ENCODE peak calls at places on chromosome 10, in five cellular contexts. H is Panc1, E is mesendoderm, P is aorta, Y is epithelial cell of esophagus. G is an unnamed sample.

GRCh38 chr10:43235070-43235900 is 31.6 kb downstream of the RASGEF1A start:
- DNase-seq in H (no peak), E (no peak), P (peak; percentile 30), Y (no peak), G (no peak)

GRCh38 chr10:124267231-124267885 is 151.4 kb downstream of the OAT start:
- DNase-seq in H (no peak), E (no peak), P (peak; percentile 79), Y (no peak), G (no peak)

GRCh38 chr10:29746080-29746797 is 111.5 kb upstream of the SVIL start:
- DNase-seq in H (no peak), E (no peak), P (no peak), Y (no peak), G (no peak)

GRCh38 chr10:77801474-77802238 is 124.9 kb downstream of the DLG5 start:
- DNase-seq in H (no peak), E (peak; percentile 8), P (no peak), Y (peak; percentile 89), G (no peak)

GRCh38 chr10:133274751-133275682 is 1.7 kb downstream of the ADAM8 start:
- DNase-seq in H (no peak), E (no peak), P (no peak), Y (peak; percentile 90), G (no peak)

GRCh38 chr10:3136763-3137611 is 35.6 kb downstream of the PITRM1 start:
- DNase-seq in H (no peak), E (no peak), P (peak; percentile 81), Y (no peak), G (no peak)

GRCh38 chr10:34016541-34016940 is 682.1 kb upstream of the NRP1 start:
- DNase-seq in H (no peak), E (no peak), P (no peak), Y (no peak), G (no peak)

GRCh38 chr10:72756674-72757385 is 64.9 kb downstream of the MCU start:
- DNase-seq in H (no peak), E (peak; percentile 59), P (no peak), Y (no peak), G (no peak)

GRCh38 chr10:22369433-22370072 is 24.3 kb downstream of the SPAG6 start:
- DNase-seq in H (peak; percentile 8), E (peak; percentile 20), P (no peak), Y (peak; percentile 62), G (no peak)

GRCh38 chr10:34967411-34967880 is 122.7 kb downstream of the CUL2 start:
- DNase-seq in H (no peak), E (no peak), P (peak; percentile 63), Y (no peak), G (no peak)

GRCh38 chr10:11863353-11864105 is 40.4 kb downstream of the PROSER2 start:
- DNase-seq in H (no peak), E (no peak), P (no peak), Y (no peak), G (no peak)
- H3K4me3 ChIP-seq in H (no peak overlapping the region), E (no peak overlapping the region), P (no peak overlapping the region), Y (no peak overlapping the region), G (no peak overlapping the region)

DNA sequence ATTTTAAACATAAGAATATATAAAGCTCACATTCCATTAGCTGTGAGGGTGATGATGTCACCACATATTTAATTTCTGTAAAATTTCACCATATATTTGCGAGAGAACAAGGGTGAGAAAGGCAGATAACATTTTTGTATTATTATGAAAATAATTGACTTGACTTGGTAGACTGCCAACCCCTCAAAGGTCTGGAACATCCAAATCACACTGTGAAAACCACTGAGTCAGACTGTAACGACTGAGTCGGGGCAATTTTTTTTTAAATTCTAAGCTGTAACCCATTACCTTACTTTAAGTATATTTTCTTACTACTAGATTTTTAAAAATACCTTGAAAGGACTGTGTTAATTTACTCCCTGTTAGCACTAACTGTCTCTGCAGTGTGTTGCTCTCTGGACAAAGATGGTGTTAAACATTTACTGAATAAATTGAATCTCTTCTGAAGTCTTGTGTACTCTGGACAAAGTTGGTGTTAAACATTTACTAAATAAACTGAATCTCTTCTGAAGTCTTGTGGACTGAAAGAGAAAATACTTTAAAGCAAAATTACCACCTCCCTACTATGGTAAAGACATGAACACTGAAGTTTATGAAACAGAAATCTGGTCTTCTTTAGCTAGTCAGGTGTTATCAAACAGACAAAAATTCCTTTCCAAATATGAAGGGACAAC is 14.1 kb downstream of the PDZD8 start:
- DNase-seq in H (no peak), E (no peak), P (no peak), Y (no peak), G (no peak)
- H3K4me3 ChIP-seq in H (no peak overlapping the region), E (no peak overlapping the region), P (no peak overlapping the region), Y (no peak overlapping the region), G (peak overlapping the region; percentile 12)

GRCh38 chr10:116011929-116012328 is 261.1 kb downstream of the GFRA1 start:
- DNase-seq in H (no peak), E (no peak), P (no peak), Y (no peak), G (no peak)
- H3K4me3 ChIP-seq in H (no peak overlapping the region), E (no peak overlapping the region), P (no peak overlapping the region), Y (no peak overlapping the region), G (no peak overlapping the region)

GRCh38 chr10:119669975-119670640 is 18.9 kb downstream of the BAG3 start:
- DNase-seq in H (no peak), E (no peak), P (no peak), Y (no peak), G (peak; percentile 48)

GRCh38 chr10:119672291-119672690 is 21.1 kb downstream of the BAG3 start:
- DNase-seq in H (no peak), E (no peak), P (no peak), Y (no peak), G (no peak)

GRCh38 chr10:119669331-119669730 is 18.2 kb downstream of the BAG3 start:
- DNase-seq in H (no peak), E (no peak), P (no peak), Y (peak; percentile 38), G (no peak)

GRCh38 chr10:119671381-119671780 is 20.2 kb downstream of the BAG3 start:
- DNase-seq in H (no peak), E (no peak), P (no peak), Y (no peak), G (no peak)

DNA sequence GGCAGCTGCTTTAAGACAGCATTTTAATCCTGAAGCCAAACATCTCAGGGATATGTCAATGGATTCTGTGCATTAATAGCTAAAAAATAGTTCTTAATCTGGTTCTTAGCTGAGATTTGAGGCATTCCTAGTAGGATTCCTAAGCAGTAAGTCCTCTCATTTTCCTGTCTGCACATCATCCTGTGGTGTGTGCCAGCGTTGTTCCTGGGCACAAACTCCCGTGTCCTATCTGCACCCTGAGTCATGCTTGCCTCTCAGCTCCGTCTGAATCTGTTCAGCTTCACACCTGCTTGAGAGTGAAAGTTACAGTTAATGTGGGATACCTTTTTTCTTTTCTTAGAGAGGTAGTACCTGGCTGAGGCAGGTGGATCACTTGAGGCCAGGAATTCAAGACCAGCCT is 19.5 kb downstream of the BAG3 start:
- DNase-seq in H (no peak), E (no peak), P (no peak), Y (peak; percentile 75), G (no peak)
- H3K4me3 ChIP-seq in H (no peak overlapping the region), E (no peak overlapping the region), P (no peak overlapping the region), Y (no peak overlapping the region), G (no peak overlapping the region)

GRCh38 chr10:74436523-74437170 is 285.6 kb downstream of the ADK start:
- DNase-seq in H (no peak), E (no peak), P (no peak), Y (no peak), G (no peak)
- H3K4me3 ChIP-seq in H (no peak overlapping the region), E (no peak overlapping the region), P (no peak overlapping the region), Y (no peak overlapping the region), G (no peak overlapping the region)

GRCh38 chr10:31030800-31031199 is 865 bp downstream of the ZNF438 start:
- DNase-seq in H (no peak), E (no peak), P (no peak), Y (no peak), G (peak; percentile 15)
- H3K4me3 ChIP-seq in H (peak overlapping the region; percentile 65), E (no peak overlapping the region), P (peak overlapping the region; percentile 28), Y (peak overlapping the region; percentile 81), G (peak overlapping the region; percentile 63)

GRCh38 chr10:18610517-18610916 is 40.9 kb downstream of the NSUN6 start:
- DNase-seq in H (peak; percentile 70), E (peak; percentile 58), P (no peak), Y (peak; percentile 92), G (no peak)

GRCh38 chr10:18608581-18608980 is 42.8 kb downstream of the NSUN6 start:
- DNase-seq in H (no peak), E (no peak), P (no peak), Y (peak; percentile 81), G (no peak)

GRCh38 chr10:18607979-18608378 is 43.4 kb downstream of the NSUN6 start:
- DNase-seq in H (no peak), E (no peak), P (no peak), Y (peak; percentile 59), G (no peak)

GRCh38 chr10:18607503-18607902 is 43.9 kb downstream of the NSUN6 start:
- DNase-seq in H (no peak), E (peak; percentile 8), P (peak; percentile 56), Y (peak; percentile 89), G (peak; percentile 27)

GRCh38 chr10:18606051-18606730 is 45.2 kb downstream of the NSUN6 start:
- DNase-seq in H (no peak), E (peak; percentile 70), P (no peak), Y (no peak), G (no peak)
- H3K4me3 ChIP-seq in H (no peak overlapping the region), E (no peak overlapping the region), P (no peak overlapping the region), Y (no peak overlapping the region), G (no peak overlapping the region)

GRCh38 chr10:101716891-101717659 is 22.1 kb upstream of the FBXW4 start:
- DNase-seq in H (no peak), E (no peak), P (no peak), Y (peak; percentile 65), G (no peak)
- H3K4me3 ChIP-seq in H (no peak overlapping the region), E (no peak overlapping the region), P (no peak overlapping the region), Y (no peak overlapping the region), G (no peak overlapping the region)

GRCh38 chr10:119725550-119726290 is at the start of gene INPP5F:
- DNase-seq in H (peak; percentile 89), E (peak; percentile 99), P (peak; percentile 100), Y (peak; percentile 98), G (peak; percentile 99)
- H3K4me3 ChIP-seq in H (peak within 1 kb of the TSS; percentile 74), E (peak within 1 kb of the TSS; percentile 73), P (peak within 1 kb of the TSS; percentile 59), Y (peak within 1 kb of the TSS; percentile 66), G (peak within 1 kb of the TSS; percentile 90)

G was measured in pancreas.